ENCODE peak calls at places on chromosome 12, in nine cellular contexts. M, G, L, S, Y, K, B, W and Q are unnamed samples.
A peak's percentile ranks its signal among the peaks of the same experiment; 100 is the strongest.

GRCh38 chr12:76595056-76595455 is 35.5 kb upstream of the OSBPL8 start:
- DNase-seq in M (no peak), G (no peak), L (peak; percentile 35), S (peak; percentile 9), Y (no peak), K (no peak), B (no peak), W (no peak), Q (peak; percentile 9)

GRCh38 chr12:105759172-105759571 is 379.6 kb downstream of the NUAK1 start:
- DNase-seq in M (no peak), G (no peak), L (no peak), S (no peak), Y (peak; percentile 25), K (no peak), B (no peak), W (no peak), Q (no peak)

GRCh38 chr12:45726594-45727300 is 2.8 kb upstream of the ARID2 start:
- DNase-seq in M (peak; percentile 62), G (peak; percentile 39), L (peak; percentile 46), S (peak; percentile 48), Y (peak; percentile 31), K (peak; percentile 60), B (no peak), W (peak; percentile 60), Q (peak; percentile 19)

GRCh38 chr12:95240556-95240955 is 22.9 kb downstream of the VEZT start:
- DNase-seq in M (no peak), G (no peak), L (no peak), S (no peak), Y (no peak), K (no peak), B (no peak), W (no peak), Q (no peak)

GRCh38 chr12:102638777-102639176 is 158.4 kb upstream of the IGF1 start:
- DNase-seq in M (no peak), G (no peak), L (peak; percentile 31), S (no peak), Y (peak; percentile 26), K (no peak), B (no peak), W (no peak), Q (no peak)

GRCh38 chr12:3655331-3655900 is 97.5 kb downstream of the CRACR2A start:
- DNase-seq in M (no peak), G (no peak), L (no peak), S (peak; percentile 38), Y (peak; percentile 19), K (no peak), B (no peak), W (no peak), Q (no peak)

GRCh38 chr12:123578243-123578642 is 6.1 kb upstream of the TMED2 start:
- DNase-seq in M (no peak), G (no peak), L (no peak), S (no peak), Y (no peak), K (no peak), B (no peak), W (no peak), Q (no peak)

GRCh38 chr12:83322816-83323215 is 636.1 kb downstream of the TMTC2 start:
- DNase-seq in M (no peak), G (no peak), L (no peak), S (no peak), Y (no peak), K (no peak), B (no peak), W (no peak), Q (no peak)

GRCh38 chr12:19003110-19003509 is 126.4 kb upstream of the PLEKHA5 start:
- DNase-seq in M (no peak), G (no peak), L (peak; percentile 43), S (peak; percentile 9), Y (no peak), K (no peak), B (no peak), W (no peak), Q (no peak)

GRCh38 chr12:107393043-107393725 is 292.4 kb upstream of the PWP1 start:
- DNase-seq in M (no peak), G (no peak), L (peak; percentile 22), S (peak; percentile 60), Y (no peak), K (no peak), B (no peak), W (no peak), Q (no peak)

GRCh38 chr12:19546611-19547162 is 107.4 kb downstream of the AEBP2 start:
- DNase-seq in M (no peak), G (no peak), L (peak; percentile 47), S (peak; percentile 66), Y (no peak), K (peak; percentile 44), B (no peak), W (no peak), Q (no peak)

GRCh38 chr12:65685514-65685913 is 138.8 kb upstream of the HMGA2 start:
- DNase-seq in M (no peak), G (no peak), L (no peak), S (peak; percentile 59), Y (peak; percentile 32), K (no peak), B (peak; percentile 16), W (peak; percentile 14), Q (peak; percentile 36)
- TF ChIP-seq CTCF in M (peak; percentile 39), G (peak; percentile 50), L (peak; percentile 59), S (peak; percentile 61), Y (peak; percentile 60), K (peak; percentile 18), B (peak; percentile 60), W (peak; percentile 43), Q (peak; percentile 69)

DNA sequence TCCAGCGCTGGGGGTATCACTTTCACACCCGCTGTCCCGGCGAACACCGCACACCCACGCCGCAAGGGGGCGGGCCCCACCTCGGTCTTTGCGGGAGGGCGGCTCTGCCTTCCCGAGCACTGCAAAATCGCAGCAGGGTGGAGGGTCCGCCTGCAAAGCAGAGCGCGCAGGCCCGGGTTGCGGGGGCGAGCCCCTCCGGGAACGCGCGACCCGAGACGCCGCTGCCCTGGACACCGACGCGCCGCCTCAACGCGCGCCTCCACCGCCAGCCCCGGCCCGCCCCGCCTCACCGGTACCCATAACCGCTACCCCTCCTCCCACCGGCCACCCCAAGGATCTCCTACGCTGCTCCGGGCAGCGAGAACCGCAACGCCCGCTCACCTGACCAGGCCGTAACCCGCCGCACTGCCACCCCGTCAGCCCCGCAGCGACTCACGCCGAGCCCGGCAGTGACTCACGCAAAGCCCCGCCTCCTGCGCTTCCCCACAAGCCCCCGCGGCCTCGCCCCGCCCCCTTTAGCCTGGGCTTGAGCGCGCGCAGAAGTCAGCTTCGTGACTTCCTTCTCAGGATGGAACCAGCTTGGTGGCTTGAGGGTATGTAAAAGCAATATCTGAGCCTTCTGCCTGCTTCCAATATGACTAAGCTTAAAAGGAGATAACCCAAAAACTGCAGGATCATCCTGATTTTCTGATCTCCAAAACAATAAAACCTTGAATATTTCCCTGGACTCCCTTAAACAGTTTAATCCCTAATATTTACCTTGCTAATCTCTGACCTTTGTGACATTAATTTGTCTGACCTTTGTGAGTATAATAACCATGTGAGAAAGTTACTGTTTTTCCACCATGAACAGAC is at the start of gene RPAP3:
- DNase-seq in M (peak; percentile 98), G (peak; percentile 99), L (peak; percentile 91), S (peak; percentile 97), Y (peak; percentile 94), K (peak; percentile 97), B (peak; percentile 56), W (peak; percentile 98), Q (peak; percentile 87)
- H3K4me3 ChIP-seq in M (peak within 1 kb of the TSS; percentile 92), G (peak within 1 kb of the TSS; percentile 100), L (peak within 1 kb of the TSS; percentile 73), S (peak within 1 kb of the TSS; percentile 58), Y (peak within 1 kb of the TSS; percentile 81), K (peak within 1 kb of the TSS; percentile 94), B (peak within 1 kb of the TSS; percentile 83), W (peak within 1 kb of the TSS; percentile 72), Q (peak within 1 kb of the TSS; percentile 83)

DNA sequence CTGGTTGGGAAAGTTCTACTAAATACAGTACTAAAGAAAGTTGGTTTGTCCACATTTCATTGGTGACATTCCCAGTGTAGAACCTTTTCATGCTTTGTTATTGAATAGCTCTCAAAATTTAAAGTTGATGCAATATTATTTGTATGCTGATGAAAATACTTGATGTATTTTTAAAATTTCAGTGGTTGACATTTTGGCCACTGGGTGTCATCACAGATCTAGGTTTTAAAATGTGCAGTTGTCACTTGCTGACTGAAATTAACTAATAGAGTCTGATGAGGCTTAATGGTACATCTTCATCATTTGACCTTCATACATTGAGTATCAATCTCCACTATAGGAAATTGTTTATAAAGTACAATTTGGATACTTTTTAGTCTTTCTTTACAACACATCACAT is 37.1 kb downstream of the CMAS start:
- DNase-seq in M (no peak), G (no peak), L (peak; percentile 29), S (peak; percentile 63), Y (peak; percentile 36), K (no peak), B (no peak), W (no peak), Q (peak; percentile 14)
- TF ChIP-seq CTCF in M (peak; percentile 42), G (peak; percentile 48), L (peak; percentile 41), S (peak; percentile 52), Y (peak; percentile 76), K (peak; percentile 61), B (peak; percentile 36), W (peak; percentile 58), Q (peak; percentile 44)

GRCh38 chr12:51924551-51925399 is 17.5 kb downstream of the ACVRL1 start:
- DNase-seq in M (no peak), G (no peak), L (no peak), S (no peak), Y (no peak), K (no peak), B (no peak), W (no peak), Q (no peak)

GRCh38 chr12:51922762-51923505 is 15.6 kb downstream of the ACVRL1 start:
- DNase-seq in M (peak; percentile 58), G (peak; percentile 33), L (peak; percentile 33), S (no peak), Y (peak; percentile 22), K (peak; percentile 78), B (peak; percentile 38), W (no peak), Q (no peak)

GRCh38 chr12:51922146-51922545 is 14.8 kb downstream of the ACVRL1 start:
- DNase-seq in M (no peak), G (no peak), L (no peak), S (no peak), Y (no peak), K (no peak), B (no peak), W (no peak), Q (no peak)

GRCh38 chr12:51925400-51926063 is 18.2 kb downstream of the ACVRL1 start:
- DNase-seq in M (no peak), G (no peak), L (no peak), S (no peak), Y (no peak), K (no peak), B (no peak), W (no peak), Q (no peak)

DNA sequence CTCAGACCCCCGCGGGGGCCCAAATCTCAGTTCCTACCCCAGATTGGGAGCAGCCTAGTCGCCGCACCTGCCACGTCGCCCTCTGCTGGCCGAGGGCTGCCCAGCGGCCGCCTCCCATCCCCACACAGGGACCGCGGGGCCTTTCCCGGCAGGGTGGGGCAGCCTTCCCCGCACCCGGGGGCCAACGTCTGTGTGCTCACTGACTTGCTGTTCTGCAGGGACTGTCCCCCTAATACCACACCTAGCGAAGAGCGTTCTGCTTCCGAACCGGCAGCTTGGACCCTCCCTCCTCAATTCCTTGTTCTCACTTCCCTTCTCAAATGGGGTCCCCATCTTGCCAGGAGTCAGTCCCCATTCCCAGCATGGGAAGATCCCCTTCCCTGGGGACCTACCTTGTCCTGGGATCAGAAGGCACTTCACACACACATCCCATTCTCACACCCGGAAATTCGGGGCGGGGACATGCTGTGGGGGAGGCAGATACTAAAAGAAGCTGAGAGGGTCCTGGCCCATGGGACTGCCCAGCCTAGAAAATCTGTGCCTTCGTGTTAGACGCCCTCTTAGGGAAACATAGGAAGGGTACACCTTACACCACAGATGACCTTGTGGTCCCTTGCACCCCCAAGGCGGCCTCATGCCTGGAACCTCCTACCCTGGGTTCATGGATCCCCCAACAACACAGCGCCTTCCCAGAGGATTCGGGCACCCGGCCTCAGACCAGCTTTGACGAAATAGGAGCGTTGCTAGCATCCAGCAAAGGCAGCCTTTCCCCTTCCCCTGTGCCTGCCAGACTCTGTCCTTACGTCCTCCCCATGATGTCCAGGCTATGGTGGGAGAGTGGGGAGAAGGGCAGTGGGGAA is 16.4 kb downstream of the ACVRL1 start:
- DNase-seq in M (peak; percentile 72), G (peak; percentile 40), L (no peak), S (peak; percentile 42), Y (no peak), K (peak; percentile 59), B (no peak), W (peak; percentile 67), Q (no peak)
- H3K4me3 ChIP-seq in M (no peak overlapping the region), G (peak overlapping the region; percentile 0), L (no peak overlapping the region), S (no peak overlapping the region), Y (no peak overlapping the region), K (no peak overlapping the region), B (no peak overlapping the region), W (no peak overlapping the region), Q (peak overlapping the region; percentile 12)